ENCODE peak calls at places on chromosome 1, in eight cellular contexts. E is HCT116, I is hepatocyte, Z is GM23338, K is MM.1S, B is neural progenitor cell, F is PC-3, N is SK-N-SH. X is an unnamed sample.

GRCh38 chr1:211281322-211282022 is 22.3 kb downstream of the RCOR3 start:
- DNase-seq in E (no peak), N (no peak), K (no peak), I (no peak), B (peak; percentile 6), F (no peak), Z (peak; percentile 5), X (no peak)

GRCh38 chr1:41894778-41895483 is 23.8 kb downstream of the HIVEP3 start:
- DNase-seq in F (no peak), E (no peak), Z (no peak), N (no peak), B (no peak), I (no peak), K (no peak), X (no peak)

GRCh38 chr1:19405761-19406481 is 79.4 kb downstream of the CAPZB start:
- DNase-seq in Z (peak; percentile 55), I (peak; percentile 47), F (no peak), K (no peak), E (no peak), B (peak; percentile 91), N (peak; percentile 72), X (no peak)

GRCh38 chr1:184905601-184906322 is 68.5 kb downstream of the NIBAN1 start:
- DNase-seq in I (peak; percentile 61), K (no peak), E (no peak), F (peak; percentile 67), B (no peak), Z (no peak), N (no peak), X (no peak)

GRCh38 chr1:165217958-165218357 is 138.6 kb downstream of the LMX1A start:
- DNase-seq in I (no peak), K (no peak), F (no peak), N (no peak), E (no peak), B (no peak), Z (no peak), X (no peak)

GRCh38 chr1:37932759-37933158 is 14.1 kb downstream of the INPP5B start:
- DNase-seq in B (no peak), I (no peak), N (no peak), F (peak; percentile 91), E (no peak), K (no peak), Z (no peak), X (no peak)

GRCh38 chr1:118147542-118147941 is 37.5 kb downstream of the SPAG17 start:
- DNase-seq in F (peak; percentile 74), Z (no peak), B (no peak), N (no peak), E (no peak), I (peak; percentile 11), K (no peak), X (no peak)

GRCh38 chr1:151156515-151156819 is at the start of gene TNFAIP8L2:
- DNase-seq in I (no peak), K (no peak), N (no peak), Z (peak; percentile 44), E (no peak), F (no peak), B (peak; percentile 8), X (peak; percentile 78)

GRCh38 chr1:152096931-152097330 is 8.1 kb upstream of the TCHHL1 start:
- DNase-seq in K (no peak), I (no peak), Z (no peak), E (no peak), N (no peak), F (no peak), B (no peak), X (no peak)

GRCh38 chr1:226530591-226530990 is 18.0 kb upstream of the STUM start:
- DNase-seq in B (no peak), Z (no peak), N (no peak), E (no peak), I (no peak), K (no peak), F (no peak), X (no peak)

GRCh38 chr1:29603622-29604021 is 367.3 kb downstream of the PTPRU start:
- DNase-seq in Z (no peak), B (no peak), F (no peak), N (no peak), K (no peak), E (no peak), I (no peak), X (no peak)

GRCh38 chr1:109181085-109181806 is 32.5 kb upstream of the SARS1 start:
- DNase-seq in Z (no peak), I (peak; percentile 51), E (no peak), B (no peak), K (no peak), F (peak; percentile 90), N (no peak), X (no peak)

GRCh38 chr1:31987231-31987630 is 26.4 kb upstream of the KHDRBS1 start:
- DNase-seq in Z (peak; percentile 62), B (peak; percentile 39), N (peak; percentile 42), F (no peak), I (no peak), K (no peak), E (no peak), X (no peak)

GRCh38 chr1:21294266-21295058 is 4.2 kb upstream of the ECE1 start:
- DNase-seq in E (peak; percentile 47), I (no peak), Z (no peak), K (peak; percentile 96), F (peak; percentile 19), N (no peak), B (no peak), X (peak; percentile 92)

GRCh38 chr1:15386128-15386824 is 23.4 kb upstream of the EFHD2 start:
- DNase-seq in Z (peak; percentile 57), I (no peak), F (no peak), B (peak; percentile 74), K (no peak), E (no peak), N (no peak), X (no peak)

GRCh38 chr1:225819346-225820192 is 9.6 kb downstream of the EPHX1 start:
- DNase-seq in F (no peak), E (no peak), Z (no peak), K (no peak), I (no peak), N (no peak), B (no peak), X (no peak)

GRCh38 chr1:22282281-22282970 is 139.5 kb upstream of the WNT4 start:
- DNase-seq in I (no peak), B (no peak), E (no peak), N (no peak), F (no peak), K (no peak), Z (no peak), X (no peak)

GRCh38 chr1:167808104-167808503 is 86.3 kb downstream of the MPZL1 start:
- DNase-seq in K (no peak), B (no peak), F (no peak), N (no peak), Z (no peak), I (no peak), E (no peak), X (no peak)

DNA sequence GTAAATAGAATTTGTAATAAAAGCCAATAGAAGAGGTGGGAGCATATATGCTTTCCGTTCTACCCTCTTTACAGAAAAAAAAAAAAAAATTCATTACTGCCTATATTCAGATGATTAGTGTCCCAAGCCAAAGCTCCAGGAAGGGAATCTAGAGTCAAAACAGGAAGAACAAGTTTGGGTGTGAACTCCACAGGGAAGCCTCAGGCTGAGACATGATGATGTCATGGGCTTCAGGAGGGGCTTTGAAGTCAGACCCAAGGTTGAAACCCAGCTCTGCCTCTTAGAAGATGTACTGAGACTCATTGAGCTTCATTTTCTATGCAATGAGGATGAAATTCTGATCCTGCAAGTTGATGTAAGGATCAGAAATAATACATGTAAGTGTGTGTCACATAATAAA is 250.0 kb upstream of the ADGRL2 start:
- DNase-seq in N (no peak), K (no peak), B (no peak), E (peak; percentile 19), Z (peak; percentile 55), F (peak; percentile 87), I (peak; percentile 44), X (no peak)
- TF ChIP-seq EZH2phosphoT487 in N (no peak), K (no peak), B (no peak), E (no peak), Z (no peak), F (no peak), I (no peak), X (no peak)

DNA sequence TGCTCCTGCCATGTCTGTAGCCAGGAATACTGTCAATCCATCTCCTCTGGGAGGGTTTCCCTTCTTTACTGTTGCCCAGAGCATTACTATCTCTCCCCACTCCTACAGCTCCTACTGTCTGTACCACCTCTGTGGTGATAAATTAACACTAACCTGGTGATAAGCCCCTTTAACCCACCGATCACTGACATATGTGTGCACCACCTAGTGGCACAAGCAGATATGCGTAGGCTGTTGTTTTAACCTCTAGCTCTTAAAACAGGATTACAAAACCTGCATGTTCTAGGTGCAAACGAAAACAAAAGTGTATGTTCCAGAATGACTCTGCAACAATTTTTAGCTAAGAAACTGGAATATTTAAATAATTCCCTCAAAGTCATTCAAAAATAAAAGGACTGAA is 93.9 kb upstream of the BEND5 start:
- DNase-seq in F (peak; percentile 46), B (peak; percentile 51), E (no peak), Z (peak; percentile 71), N (no peak), K (peak; percentile 36), I (peak; percentile 17), X (peak; percentile 50)
- TF ChIP-seq CTCF in F (peak; percentile 86), B (peak; percentile 74), E (peak; percentile 45), Z (peak; percentile 70), N (peak; percentile 75), K (peak; percentile 67), I (peak; percentile 58), X (peak; percentile 85)

DNA sequence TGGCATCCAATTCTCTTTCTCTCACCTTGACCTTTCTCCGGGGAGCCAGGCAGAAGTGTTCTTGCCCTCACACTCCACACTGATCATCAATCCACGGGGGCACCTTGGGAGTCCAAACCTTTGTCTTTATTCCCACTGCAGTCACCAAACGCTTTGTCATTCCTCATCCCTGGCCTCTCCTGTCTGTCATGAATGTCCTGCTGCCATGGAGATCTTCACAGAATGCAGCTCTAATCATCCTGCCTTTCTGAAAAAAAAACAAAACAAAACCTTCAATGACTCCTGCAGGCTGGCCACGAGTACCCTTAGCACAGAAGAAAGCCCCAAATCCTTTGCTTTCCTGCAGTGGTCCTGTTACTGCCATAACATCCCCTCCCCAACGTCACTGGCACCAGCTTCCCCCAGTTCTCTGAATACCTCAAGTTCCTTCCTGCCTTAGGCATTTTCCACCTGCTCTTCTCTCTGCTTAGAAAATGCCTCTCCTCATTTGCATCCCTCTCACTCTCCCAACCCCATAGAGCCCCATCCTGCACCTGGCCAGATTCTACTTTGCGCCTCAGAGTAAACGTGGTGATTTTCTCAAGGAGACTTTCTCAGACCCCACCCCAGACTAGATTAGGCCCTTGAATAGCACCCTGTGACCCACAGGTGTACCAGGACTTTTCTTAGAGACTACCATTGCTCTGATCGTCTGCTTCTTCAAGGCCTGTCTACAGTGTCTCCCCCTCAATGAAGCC is 131.1 kb downstream of the AK5 start:
- DNase-seq in Z (peak; percentile 63), E (no peak), N (no peak), K (no peak), B (peak; percentile 20), I (no peak), F (no peak), X (peak; percentile 81)
- TF ChIP-seq EZH2phosphoT487 in Z (no peak), E (no peak), N (no peak), K (no peak), B (no peak), I (no peak), F (no peak), X (no peak)

DNA sequence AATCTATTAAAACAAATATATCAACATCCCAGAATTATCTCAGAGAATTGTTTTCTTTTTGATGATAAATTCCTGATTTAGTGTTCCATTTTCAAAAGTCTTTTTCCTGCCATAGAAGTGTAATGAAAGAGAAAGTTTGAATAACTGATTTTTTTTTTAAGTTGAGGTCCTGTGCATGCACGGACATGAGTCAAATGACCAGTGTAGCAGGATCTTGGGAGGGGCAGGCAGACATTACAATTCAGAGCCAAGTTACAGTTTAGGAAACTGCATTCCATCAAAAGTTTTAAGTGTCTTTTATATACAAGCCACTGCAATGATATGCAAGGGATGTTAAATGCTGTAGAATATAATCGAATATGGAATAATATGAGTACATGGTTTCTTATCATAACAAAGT is 227.5 kb downstream of the HMCN1 start:
- DNase-seq in B (no peak), N (no peak), I (no peak), Z (no peak), K (no peak), E (no peak), F (no peak), X (no peak)
- TF ChIP-seq CTCF in B (no peak), N (no peak), I (no peak), Z (no peak), K (no peak), E (no peak), F (no peak), X (no peak)

X was measured in OCI-LY7.